ENCODE peak calls at places on chromosomes 13 and 19, in four cellular contexts. G, K, X and J are unnamed samples.

GRCh38 chr19:7550987-7551761 is 15.7 kb downstream of the PNPLA6 start:
- DNase-seq in K (no peak), G (no peak), X (peak; percentile 81), J (peak; percentile 82)

GRCh38 chr19:19034204-19034624 is 811 bp downstream of the ARMC6 start:
- DNase-seq in X (no peak), G (peak; percentile 90), K (no peak), J (peak; percentile 78)

GRCh38 chr13:21583496-21583895 is 20.5 kb downstream of the MICU2 start:
- DNase-seq in K (no peak), G (peak; percentile 30), X (no peak), J (peak; percentile 30)

GRCh38 chr19:52667972-52668371 is 29.8 kb upstream of the ZNF83 start:
- DNase-seq in G (no peak), K (no peak), X (no peak), J (no peak)

GRCh38 chr13:101451641-101452040 is 834 bp upstream of the ITGBL1 start:
- DNase-seq in G (no peak), K (no peak), X (no peak), J (no peak)

GRCh38 chr19:56839665-56840451 is 668 bp downstream of the PEG3 start:
- DNase-seq in X (no peak), G (no peak), K (peak; percentile 86), J (peak; percentile 86)

GRCh38 chr13:27622102-27622820 is 569 bp downstream of the POLR1D start:
- DNase-seq in G (no peak), K (peak; percentile 5), X (no peak), J (no peak)

GRCh38 chr13:113811081-113811928 is 52.3 kb downstream of the TMEM255B start:
- DNase-seq in G (no peak), K (no peak), X (no peak), J (no peak)

GRCh38 chr19:16566161-16566560 is 6.1 kb downstream of the SLC35E1 start:
- DNase-seq in G (no peak), K (no peak), X (no peak), J (no peak)

GRCh38 chr19:13681509-13681908 is 82.8 kb upstream of the MRI1 start:
- DNase-seq in G (no peak), X (no peak), K (no peak), J (no peak)

GRCh38 chr19:39154626-39155100 is 29.1 kb downstream of the PAK4 start:
- DNase-seq in K (no peak), G (no peak), X (no peak), J (peak; percentile 80)

GRCh38 chr19:49441210-49441959 is at the start of gene SLC17A7:
- DNase-seq in G (no peak), X (no peak), K (peak; percentile 82), J (peak; percentile 65)

GRCh38 chr19:35793381-35794165 is 18.2 kb downstream of the ARHGAP33 start:
- DNase-seq in X (no peak), K (no peak), G (peak; percentile 24), J (no peak)

GRCh38 chr19:3231288-3231687 is 6.8 kb downstream of the CELF5 start:
- DNase-seq in X (no peak), G (no peak), K (no peak), J (no peak)

GRCh38 chr13:39618546-39618945 is 15.6 kb upstream of the LHFPL6 start:
- DNase-seq in K (no peak), G (no peak), X (no peak), J (no peak)

GRCh38 chr13:77745784-77746183 is 48.3 kb downstream of the SLAIN1 start:
- DNase-seq in G (no peak), X (no peak), K (no peak), J (no peak)

GRCh38 chr19:47750752-47751151 is 5.4 kb downstream of the NOP53 start:
- DNase-seq in G (no peak), K (no peak), X (no peak), J (no peak)

GRCh38 chr19:58218899-58219298 is 9.8 kb upstream of the ZNF544 start:
- DNase-seq in G (no peak), X (no peak), K (no peak), J (peak; percentile 43)

GRCh38 chr19:46412034-46412982 is 1.1 kb downstream of the CCDC8 start:
- DNase-seq in K (no peak), G (no peak), X (no peak), J (no peak)

GRCh38 chr19:15812059-15812722 is 3.3 kb downstream of the OR10H1 start:
- DNase-seq in G (no peak), X (no peak), K (peak; percentile 7), J (no peak)

GRCh38 chr13:100235311-100235901 is 146.5 kb downstream of the PCCA start:
- DNase-seq in G (peak; percentile 49), K (peak; percentile 70), X (no peak), J (peak; percentile 17)

GRCh38 chr19:30106417-30107095 is 164.5 kb downstream of the URI1 start:
- DNase-seq in G (no peak), X (no peak), K (no peak), J (no peak)

GRCh38 chr13:80010286-80010831 is 330.6 kb downstream of the SPRY2 start:
- DNase-seq in K (no peak), X (no peak), G (no peak), J (no peak)